ENCODE peak calls at places on chromosome 13, in six cellular contexts. T is ascending aorta; M is CD8-positive, alpha-beta T cell; D is CD4-positive, CD25-positive, alpha-beta regulatory T cell; R is stomach; C is body of pancreas. A is an unnamed sample.

GRCh38 chr13:112674412-112675383 is 15.1 kb upstream of the ATP11A start:
- DNase-seq in M (no peak), R (no peak), T (no peak), C (no peak), D (no peak), A (no peak)

GRCh38 chr13:39779337-39780270 is 124.1 kb downstream of the COG6 start:
- DNase-seq in R (no peak), D (no peak), M (peak; percentile 70), C (peak; percentile 17), T (no peak), A (peak; percentile 17)

GRCh38 chr13:75359266-75359665 is 122.7 kb downstream of the TBC1D4 start:
- DNase-seq in R (no peak), M (no peak), T (no peak), C (no peak), D (no peak), A (no peak)

GRCh38 chr13:56886398-56886797 is 254.3 kb upstream of the PRR20A start:
- DNase-seq in T (no peak), C (no peak), M (no peak), R (no peak), D (no peak), A (no peak)

GRCh38 chr13:24192036-24192810 is 31.7 kb downstream of the SPATA13 start:
- DNase-seq in R (no peak), C (no peak), M (no peak), T (no peak), D (no peak), A (no peak)

GRCh38 chr13:101681834-101682233 is 229.4 kb downstream of the ITGBL1 start:
- DNase-seq in R (no peak), M (no peak), D (no peak), C (no peak), T (no peak), A (no peak)

GRCh38 chr13:49810825-49811526 is 18.5 kb upstream of the KPNA3 start:
- DNase-seq in R (no peak), M (no peak), D (no peak), T (no peak), C (no peak), A (no peak)

GRCh38 chr13:26460652-26461051 is 96.8 kb upstream of the WASF3 start:
- DNase-seq in R (peak; percentile 42), T (no peak), C (peak; percentile 66), D (no peak), M (no peak), A (no peak)

GRCh38 chr13:113726961-113727411 is 32.0 kb upstream of the TMEM255B start:
- DNase-seq in D (no peak), T (no peak), R (no peak), M (no peak), C (peak; percentile 71), A (no peak)

GRCh38 chr13:41311607-41312500 is 787 bp downstream of the NAA16 start:
- DNase-seq in M (peak; percentile 48), T (no peak), D (peak; percentile 44), R (peak; percentile 49), C (peak; percentile 65), A (peak; percentile 27)

GRCh38 chr13:63085851-63086250 is 1670.2 kb upstream of the PCDH20 start:
- DNase-seq in D (no peak), M (no peak), T (no peak), C (no peak), R (no peak), A (no peak)

GRCh38 chr13:32737111-32737571 is 150.9 kb downstream of the PDS5B start:
- DNase-seq in R (no peak), D (no peak), C (no peak), M (no peak), T (no peak), A (no peak)

DNA sequence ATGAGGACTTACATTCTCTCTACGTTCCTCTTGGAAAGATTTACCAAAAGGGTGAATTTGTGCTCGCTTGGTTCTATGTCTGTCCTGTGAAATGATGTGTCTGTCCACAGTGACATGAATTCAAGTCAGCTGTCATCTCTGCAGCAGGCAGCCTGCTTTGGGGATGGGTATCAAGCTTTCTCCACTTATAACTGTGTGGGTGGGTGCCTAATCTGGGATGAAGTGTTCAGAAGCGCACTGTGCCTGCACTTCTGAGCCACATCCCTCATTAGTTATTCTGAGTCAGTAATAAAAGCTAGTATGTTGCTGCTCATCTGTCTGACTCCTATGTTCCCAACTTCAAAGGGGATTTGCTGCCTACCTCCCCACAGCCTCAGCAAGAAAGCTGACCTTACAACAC is 86.1 kb upstream of the TUBA3C start:
- DNase-seq in M (no peak), T (no peak), C (no peak), R (no peak), D (no peak), A (no peak)
- H3K9me3 ChIP-seq in M (no peaks in the 10 kb centered on the region), T (no peaks in the 10 kb centered on the region), C (no peaks in the 10 kb centered on the region), R (no peaks in the 10 kb centered on the region), D (no peaks in the 10 kb centered on the region), A (no peaks in the 10 kb centered on the region)

DNA sequence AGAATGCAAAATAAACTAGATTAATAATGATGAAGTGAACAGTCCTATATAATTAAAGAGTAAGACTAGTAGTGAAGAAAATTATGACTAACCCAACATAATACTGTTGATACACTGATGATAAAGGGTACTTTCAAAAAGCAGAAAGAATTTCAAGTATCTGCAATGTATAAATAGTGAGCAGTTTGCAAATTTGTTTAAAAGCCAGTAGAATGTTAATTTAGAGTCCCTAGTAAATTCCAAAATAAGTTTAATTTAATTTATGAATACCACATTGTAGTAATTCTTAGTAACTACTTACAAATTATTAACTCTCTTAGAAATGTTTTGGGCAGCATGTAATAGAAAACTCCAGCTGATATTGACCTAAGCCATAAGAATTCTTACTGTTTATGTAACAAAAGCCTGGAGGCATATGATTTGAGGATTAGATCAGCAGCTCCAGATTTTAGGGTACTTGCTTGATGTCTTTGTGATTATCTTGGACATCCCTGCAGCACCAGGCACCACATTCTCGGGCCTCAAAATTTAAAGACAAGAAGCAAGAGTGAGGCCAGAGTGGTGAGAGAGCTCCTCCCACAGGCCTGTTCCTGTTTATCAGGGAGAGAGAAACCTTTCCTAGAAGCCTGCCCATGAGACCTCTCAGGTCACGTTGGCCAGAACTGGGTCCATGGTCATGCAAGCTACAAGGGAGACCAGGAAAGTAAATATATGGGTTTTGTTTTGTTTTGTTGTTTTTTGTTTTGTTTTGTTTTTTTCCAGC is 67.6 kb upstream of the TDRD3 start:
- DNase-seq in R (peak; percentile 34), D (no peak), M (peak; percentile 18), C (peak; percentile 30), T (no peak), A (no peak)
- H3K4me3 ChIP-seq in R (no peak overlapping the region), D (no peak overlapping the region), M (no peak overlapping the region), C (no peak overlapping the region), T (no peak overlapping the region), A (no peak overlapping the region)

GRCh38 chr13:33756929-33757328 is 61.0 kb upstream of the RFC3 start:
- DNase-seq in D (no peak), R (no peak), T (no peak), C (no peak), M (no peak), A (no peak)
- H3K4me1 ChIP-seq in D (no peaks in the 10 kb centered on the region), R (no peaks in the 10 kb centered on the region), T (no peaks in the 10 kb centered on the region), C (no peaks in the 10 kb centered on the region), M (no peaks in the 10 kb centered on the region), A (no peaks in the 10 kb centered on the region)

GRCh38 chr13:55553736-55554135 is 1587.0 kb upstream of the PRR20A start:
- DNase-seq in D (no peak), R (no peak), T (no peak), C (no peak), M (no peak), A (no peak)

GRCh38 chr13:55560331-55560730 is 1580.4 kb upstream of the PRR20A start:
- DNase-seq in T (no peak), C (no peak), D (no peak), R (no peak), M (no peak), A (no peak)

GRCh38 chr13:55554741-55555140 is 1586.0 kb upstream of the PRR20A start:
- DNase-seq in D (no peak), T (no peak), R (no peak), C (no peak), M (no peak), A (no peak)
- H3K9me3 ChIP-seq in D (peaks cover 20% of the 10 kb centered on the region), T (no peaks in the 10 kb centered on the region), R (no peaks in the 10 kb centered on the region), C (no peaks in the 10 kb centered on the region), M (no peaks in the 10 kb centered on the region), A (no peaks in the 10 kb centered on the region)

GRCh38 chr13:83881031-83881727 is 1.1 kb downstream of the SLITRK1 start:
- DNase-seq in M (no peak), R (no peak), C (no peak), D (no peak), T (no peak), A (no peak)

GRCh38 chr13:83880275-83881027 is 1.8 kb downstream of the SLITRK1 start:
- DNase-seq in M (no peak), D (no peak), C (peak; percentile 28), R (no peak), T (no peak), A (no peak)

GRCh38 chr13:83883061-83883523 is 818 bp upstream of the SLITRK1 start:
- DNase-seq in D (no peak), M (no peak), T (no peak), R (no peak), C (peak; percentile 12), A (no peak)

GRCh38 chr13:83882626-83882959 is 319 bp upstream of the SLITRK1 start:
- DNase-seq in T (no peak), D (no peak), R (no peak), C (no peak), M (no peak), A (no peak)

GRCh38 chr13:83881917-83882625 is at the start of gene SLITRK1:
- DNase-seq in C (peak; percentile 80), R (no peak), D (no peak), T (no peak), M (no peak), A (no peak)
- H3K4me3 ChIP-seq in C (no peak within 1 kb of the TSS), R (no peak within 1 kb of the TSS), D (no peak within 1 kb of the TSS), T (peak within 1 kb of the TSS; percentile 18), M (no peak within 1 kb of the TSS), A (no peak within 1 kb of the TSS)

GRCh38 chr13:30423891-30424290 is 1.6 kb downstream of the UBE2L5 start:
- DNase-seq in C (no peak), M (no peak), T (no peak), R (no peak), D (no peak), A (no peak)

GRCh38 chr13:30421093-30422055 is 919 bp upstream of the UBE2L5 start:
- DNase-seq in R (peak; percentile 82), C (peak; percentile 84), T (peak; percentile 95), D (peak; percentile 38), M (peak; percentile 33), A (peak; percentile 26)

GRCh38 chr13:30418075-30418715 is 4.1 kb upstream of the UBE2L5 start:
- DNase-seq in M (no peak), C (no peak), R (no peak), T (no peak), D (no peak), A (no peak)

GRCh38 chr13:30418886-30419459 is 3.3 kb upstream of the UBE2L5 start:
- DNase-seq in M (no peak), C (no peak), D (no peak), T (no peak), R (no peak), A (no peak)

GRCh38 chr13:30422056-30422914 is at the start of gene UBE2L5:
- DNase-seq in T (peak; percentile 87), R (peak; percentile 82), M (peak; percentile 58), C (peak; percentile 82), D (peak; percentile 71), A (peak; percentile 75)
- H3K4me1 ChIP-seq in T (peaks cover 12% of the 10 kb centered on the region), R (peaks cover 16% of the 10 kb centered on the region), M (peaks cover 4% of the 10 kb centered on the region), C (peaks cover 8% of the 10 kb centered on the region), D (peaks cover 6% of the 10 kb centered on the region), A (no peaks in the 10 kb centered on the region)

GRCh38 chr13:51523082-51523518 is 61.2 kb upstream of the WDFY2 start:
- DNase-seq in M (peak; percentile 32), D (no peak), C (peak; percentile 16), T (peak; percentile 65), R (no peak), A (peak; percentile 9)
- H3K9me3 ChIP-seq in M (no peaks in the 10 kb centered on the region), D (no peaks in the 10 kb centered on the region), C (no peaks in the 10 kb centered on the region), T (no peaks in the 10 kb centered on the region), R (no peaks in the 10 kb centered on the region), A (no peaks in the 10 kb centered on the region)